ENCODE peak calls at places on chromosomes 2 and 18, in four cellular contexts. G is PC-3, P is colonic mucosa, V is breast epithelium. Y is an unnamed sample. For H3K4me1, the result is how much of the 10 kb centered on the place peaks cover.

GRCh38 chr2:85470850-85471800 is 52.6 kb downstream of the SH2D6 start:
- DNase-seq in G (peak), V (no peak), P (peak), Y (peak)

GRCh38 chr18:54316071-54316820 is 41.4 kb downstream of the STARD6 start:
- DNase-seq in P (no peak), G (peak), V (no peak), Y (no peak)

GRCh38 chr2:8543412-8544167 is 138.3 kb upstream of the ID2 start:
- DNase-seq in P (peak), V (no peak), G (peak), Y (no peak)

GRCh38 chr2:199596549-199596948 is 138.8 kb upstream of the SATB2 start:
- DNase-seq in P (peak), V (no peak), G (peak), Y (peak)

GRCh38 chr2:188527110-188527509 is 235.4 kb downstream of the GULP1 start:
- DNase-seq in G (no peak), V (no peak), P (no peak), Y (no peak)

GRCh38 chr2:222479855-222480254 is 55.5 kb downstream of the SGPP2 start:
- DNase-seq in V (no peak), P (no peak), G (no peak), Y (no peak)

GRCh38 chr2:203905661-203906060 is 30.9 kb upstream of the ICOS start:
- DNase-seq in P (no peak), G (no peak), V (no peak), Y (no peak)

GRCh38 chr2:24258718-24259117 is 83.9 kb downstream of the FAM228A start:
- DNase-seq in G (no peak), P (no peak), V (no peak), Y (no peak)

GRCh38 chr2:36352024-36352398 is 3.6 kb upstream of the CRIM1 start:
- DNase-seq in G (peak), P (no peak), V (no peak), Y (no peak)

GRCh38 chr2:224927671-224928173 is 114.5 kb downstream of the DOCK10 start:
- DNase-seq in G (peak), P (no peak), V (no peak), Y (no peak)

GRCh38 chr2:228247335-228247734 is 65.8 kb upstream of the SPHKAP start:
- DNase-seq in G (no peak), V (no peak), P (no peak), Y (no peak)

GRCh38 chr2:124027182-124027581 is 2.1 kb downstream of the CNTNAP5 start:
- DNase-seq in V (no peak), G (peak), P (no peak), Y (peak)

GRCh38 chr2:73243884-73244570 is 9.9 kb downstream of the CCT7 start:
- DNase-seq in V (peak), P (no peak), G (peak), Y (peak)

GRCh38 chr2:133312335-133312734 is 255.9 kb downstream of the NCKAP5 start:
- DNase-seq in G (no peak), V (no peak), P (no peak), Y (no peak)

GRCh38 chr2:11797846-11798245 is 51.4 kb downstream of the LPIN1 start:
- DNase-seq in G (no peak), P (no peak), V (no peak), Y (no peak)

GRCh38 chr2:127032601-127033000 is 74.4 kb downstream of the BIN1 start:
- DNase-seq in P (no peak), G (peak), V (no peak), Y (peak)

GRCh38 chr2:241702155-241702404 is 241 bp downstream of the ING5 start:
- DNase-seq in V (no peak), G (peak), P (no peak), Y (no peak)

GRCh38 chr2:10329880-10330699 is 27.4 kb downstream of the HPCAL1 start:
- DNase-seq in P (no peak), G (peak), V (no peak), Y (no peak)

GRCh38 chr2:216352653-216353270 is 19.5 kb downstream of the MARCHF4 start:
- DNase-seq in G (no peak), P (no peak), V (no peak), Y (no peak)

GRCh38 chr2:203412555-203413331 is 84.5 kb downstream of the ABI2 start:
- DNase-seq in V (no peak), P (no peak), G (no peak), Y (no peak)

GRCh38 chr2:30048636-30049175 is 98.1 kb upstream of the YPEL5 start:
- DNase-seq in G (no peak), P (no peak), V (no peak), Y (no peak)

GRCh38 chr18:79567481-79568147 is 112.0 kb upstream of the CTDP1 start:
- DNase-seq in V (no peak), P (no peak), G (no peak), Y (peak)

GRCh38 chr2:72180351-72180750 is 32.7 kb upstream of the CYP26B1 start:
- DNase-seq in V (no peak), G (no peak), P (no peak), Y (peak)

GRCh38 chr2:11344956-11345671 is 678 bp upstream of the ROCK2 start:
- DNase-seq in V (no peak), P (peak), G (peak), Y (peak)

GRCh38 chr2:131105950-131106801 is 1.0 kb downstream of the PLEKHB2 start:
- DNase-seq in G (peak), P (peak), V (peak), Y (peak)

GRCh38 chr2:64485961-64486360 is 32.0 kb downstream of the LGALSL start:
- DNase-seq in G (peak), P (no peak), V (no peak), Y (peak)

DNA sequence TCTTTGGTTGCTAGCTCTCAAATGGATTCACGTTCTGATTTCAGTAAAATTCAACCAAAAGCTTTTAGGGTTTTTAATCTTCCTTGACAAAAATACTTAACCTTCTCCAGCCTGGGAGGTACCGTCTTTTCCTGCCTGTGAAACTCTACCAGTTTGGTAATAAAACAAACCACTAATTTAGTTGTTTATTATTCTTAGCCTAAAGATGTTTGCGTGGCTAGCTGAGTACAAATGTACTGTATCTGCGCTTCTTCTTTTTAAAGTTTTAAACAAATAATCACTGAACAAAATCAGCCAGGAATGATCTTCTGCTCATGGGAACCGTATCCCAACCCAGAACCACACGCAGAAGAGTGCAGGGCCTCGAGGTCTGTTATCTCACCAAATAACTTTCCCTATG is 36.3 kb downstream of the BCL2 start:
- DNase-seq in P (no peak), G (no peak), V (no peak), Y (no peak)
- H3K4me1 ChIP-seq in P (under half), G (under half), V (under half), Y (under half)

DNA sequence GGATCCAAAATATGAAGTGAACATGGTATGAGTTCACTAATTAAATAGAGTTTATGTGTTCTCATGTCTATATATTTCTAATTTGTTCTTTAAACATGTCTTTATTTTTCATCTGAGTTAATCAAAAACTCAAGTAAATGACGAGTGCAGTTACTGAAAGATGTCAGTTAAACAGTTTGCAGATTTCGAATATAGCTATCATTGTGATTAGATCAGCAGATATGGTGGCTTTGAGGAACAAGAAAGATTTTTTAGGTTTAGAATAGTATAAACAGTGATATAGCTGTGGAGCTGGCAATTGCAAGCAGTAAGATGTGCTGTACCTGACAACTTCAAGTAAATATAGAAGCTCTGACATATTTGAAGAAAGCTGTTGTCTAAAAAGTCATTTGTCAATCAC is 49.7 kb downstream of the TANK start:
- DNase-seq in P (no peak), V (no peak), G (no peak), Y (no peak)
- TF ChIP-seq CTCF in P (no peak), V (no peak), G (no peak), Y (no peak)

GRCh38 chr2:213231966-213232365 is 52.3 kb upstream of the SPAG16 start:
- DNase-seq in G (no peak), V (no peak), P (no peak), Y (no peak)
- H3K4me1 ChIP-seq in G (under half), V (under half), P (under half), Y (under half)

DNA sequence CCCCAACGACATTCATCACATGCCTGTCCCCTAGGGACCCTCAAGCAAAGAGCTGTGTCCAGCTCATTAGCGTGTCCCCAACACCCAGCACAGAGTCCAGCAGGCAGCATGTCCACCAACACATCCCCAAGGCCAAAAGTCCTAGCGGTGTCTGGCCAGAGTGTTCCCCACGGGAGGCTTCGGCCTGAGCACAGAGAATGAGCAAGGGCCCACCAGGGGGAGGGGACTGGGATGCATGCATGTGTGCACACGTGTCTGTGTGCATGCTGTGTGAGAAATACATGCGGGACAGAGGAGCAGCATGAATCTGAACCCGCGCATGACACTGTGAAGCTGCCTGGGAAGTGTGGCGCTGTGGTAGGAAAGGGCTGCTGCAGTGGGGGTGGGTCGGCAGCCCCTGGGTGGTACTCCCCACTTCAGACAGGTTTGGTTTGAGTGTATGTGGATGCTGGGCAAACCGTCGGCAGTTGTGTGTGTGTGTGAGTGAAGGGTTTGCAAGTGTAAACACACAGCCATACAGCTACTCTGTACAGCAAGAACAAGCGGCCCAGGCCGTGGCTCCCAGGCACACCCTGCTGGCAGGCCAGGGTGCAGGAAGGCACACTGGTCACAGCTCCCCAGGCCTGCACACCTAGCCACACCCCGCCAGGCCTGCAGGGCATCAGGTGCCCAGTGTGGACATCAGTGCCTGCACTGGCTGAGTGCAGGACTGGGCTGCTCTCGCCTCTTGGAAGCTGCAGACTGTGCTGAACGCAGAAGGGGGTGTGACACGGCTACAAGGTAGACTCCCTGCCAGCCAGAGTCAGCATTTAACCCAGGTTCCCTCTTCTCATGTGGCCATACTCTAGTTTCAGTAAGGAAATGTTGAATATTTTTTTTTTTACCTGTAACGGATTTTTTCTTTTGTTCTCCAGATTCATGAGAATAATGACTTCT is 19.5 kb upstream of the HES6 start:
- DNase-seq in P (no peak), G (peak), V (no peak), Y (no peak)
- TF ChIP-seq CTCF in P (no peak), G (peak), V (no peak), Y (peak)

GRCh38 chr2:181678744-181679543 is 1.4 kb downstream of the NEUROD1 start:
- DNase-seq in P (no peak), G (no peak), V (no peak), Y (no peak)

GRCh38 chr2:181682026-181682789 is 1.9 kb upstream of the NEUROD1 start:
- DNase-seq in V (no peak), P (no peak), G (no peak), Y (no peak)

GRCh38 chr2:181679544-181679979 is 755 bp downstream of the NEUROD1 start:
- DNase-seq in G (no peak), P (no peak), V (no peak), Y (no peak)

GRCh38 chr2:181680937-181681811 is 857 bp upstream of the NEUROD1 start:
- DNase-seq in V (no peak), P (no peak), G (no peak), Y (peak)

DNA sequence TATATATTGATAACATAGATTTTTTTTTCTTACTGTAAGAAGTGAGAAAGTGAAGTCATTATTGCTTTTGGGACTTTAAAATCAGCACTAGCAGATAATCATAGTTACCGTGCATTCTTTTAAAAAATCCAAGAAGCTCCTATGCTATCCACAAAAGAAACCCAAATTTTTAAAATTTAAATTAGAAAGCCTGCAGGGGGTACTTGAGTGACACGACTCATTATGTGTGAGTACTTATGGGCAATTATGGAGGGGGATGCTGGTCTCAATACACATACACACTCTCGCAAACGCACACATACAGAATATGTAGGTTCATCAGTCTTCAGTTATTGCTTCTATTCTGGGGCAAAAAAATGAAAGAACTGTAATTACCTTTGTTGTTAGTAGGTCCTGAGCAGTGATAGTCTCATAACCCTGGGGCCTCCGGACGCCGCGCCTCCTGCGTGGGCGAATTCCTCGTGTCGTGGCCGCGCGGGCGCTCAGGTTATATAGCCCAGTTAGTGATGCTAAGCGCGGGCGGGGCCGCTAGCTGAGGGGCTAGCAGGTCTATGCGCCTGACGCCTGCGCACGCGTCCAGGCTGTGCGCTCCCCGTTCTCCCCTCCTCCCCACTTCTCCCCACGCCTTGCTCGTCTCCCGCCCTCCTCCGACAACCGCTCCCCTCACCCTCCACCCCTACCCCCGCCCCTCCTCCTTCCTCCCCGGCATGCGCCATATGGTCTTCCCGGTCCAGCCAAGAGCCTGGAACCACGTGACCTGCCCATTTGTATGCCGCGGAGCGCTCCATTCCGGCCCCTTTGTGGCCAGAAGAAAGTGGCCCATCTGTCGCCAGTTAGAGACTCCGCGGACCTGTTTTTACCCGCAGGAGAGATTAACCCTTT is at the start of gene NEUROD1:
- DNase-seq in P (no peak), V (no peak), G (no peak), Y (no peak)
- H3K4me1 ChIP-seq in P (under half), V (under half), G (under half), Y (under half)